ENCODE peak calls at places on chromosome 20, in nine cellular contexts. One of them, this sample, is unnamed.

GRCh38 chr20:401682-402495 is 6.2 kb upstream of the RBCK1 start:
- DNase-seq in GM23338: no peak
- DNase-seq in Peyer's patch: no peak
- DNase-seq in CD8-positive, alpha-beta T cell: no peak
- DNase-seq in ovary: no peak
- DNase-seq in choroid plexus epithelial cell: peak
- DNase-seq in mesothelial cell of epicardium: no peak
- DNase-seq in GM23248: peak
- DNase-seq in mesendoderm: peak
- DNase-seq in this sample: peak

GRCh38 chr20:17835941-17836861 is 132.4 kb downstream of the SNX5 start:
- DNase-seq in Peyer's patch: no peak
- DNase-seq in choroid plexus epithelial cell: peak
- DNase-seq in GM23248: peak
- DNase-seq in ovary: peak
- DNase-seq in mesendoderm: peak
- DNase-seq in GM23338: no peak
- DNase-seq in CD8-positive, alpha-beta T cell: no peak
- DNase-seq in mesothelial cell of epicardium: no peak
- DNase-seq in this sample: no peak

GRCh38 chr20:48238326-48238725 is 453.0 kb upstream of the SULF2 start:
- DNase-seq in mesothelial cell of epicardium: no peak
- DNase-seq in ovary: no peak
- DNase-seq in Peyer's patch: no peak
- DNase-seq in CD8-positive, alpha-beta T cell: no peak
- DNase-seq in GM23248: peak
- DNase-seq in GM23338: no peak
- DNase-seq in mesendoderm: peak
- DNase-seq in choroid plexus epithelial cell: peak
- DNase-seq in this sample: no peak

GRCh38 chr20:57831326-57831991 is 121.6 kb upstream of the PMEPA1 start:
- DNase-seq in mesothelial cell of epicardium: no peak
- DNase-seq in GM23248: no peak
- DNase-seq in ovary: no peak
- DNase-seq in mesendoderm: no peak
- DNase-seq in GM23338: no peak
- DNase-seq in Peyer's patch: no peak
- DNase-seq in CD8-positive, alpha-beta T cell: no peak
- DNase-seq in choroid plexus epithelial cell: no peak
- DNase-seq in this sample: no peak

GRCh38 chr20:46199198-46199597 is 81.1 kb downstream of the CD40 start:
- DNase-seq in CD8-positive, alpha-beta T cell: no peak
- DNase-seq in GM23338: peak
- DNase-seq in ovary: no peak
- DNase-seq in mesendoderm: peak
- DNase-seq in choroid plexus epithelial cell: no peak
- DNase-seq in Peyer's patch: no peak
- DNase-seq in mesothelial cell of epicardium: no peak
- DNase-seq in GM23248: no peak
- DNase-seq in this sample: peak

GRCh38 chr20:24612799-24613775 is 143.7 kb downstream of the SYNDIG1 start:
- DNase-seq in choroid plexus epithelial cell: peak
- DNase-seq in mesothelial cell of epicardium: no peak
- DNase-seq in CD8-positive, alpha-beta T cell: no peak
- DNase-seq in ovary: no peak
- DNase-seq in mesendoderm: no peak
- DNase-seq in GM23338: no peak
- DNase-seq in Peyer's patch: no peak
- DNase-seq in GM23248: no peak
- DNase-seq in this sample: no peak

GRCh38 chr20:24770628-24771556 is 178.2 kb upstream of the CST7 start:
- DNase-seq in choroid plexus epithelial cell: no peak
- DNase-seq in CD8-positive, alpha-beta T cell: no peak
- DNase-seq in GM23248: no peak
- DNase-seq in ovary: no peak
- DNase-seq in GM23338: no peak
- DNase-seq in Peyer's patch: no peak
- DNase-seq in mesendoderm: no peak
- DNase-seq in mesothelial cell of epicardium: no peak
- DNase-seq in this sample: no peak

GRCh38 chr20:2135018-2135417 is 33.4 kb downstream of the STK35 start:
- DNase-seq in Peyer's patch: no peak
- DNase-seq in choroid plexus epithelial cell: no peak
- DNase-seq in mesendoderm: no peak
- DNase-seq in ovary: no peak
- DNase-seq in GM23338: no peak
- DNase-seq in GM23248: peak
- DNase-seq in CD8-positive, alpha-beta T cell: no peak
- DNase-seq in mesothelial cell of epicardium: no peak
- DNase-seq in this sample: no peak

GRCh38 chr20:54324652-54325285 is 116.9 kb downstream of the PFDN4 start:
- DNase-seq in GM23338: no peak
- DNase-seq in CD8-positive, alpha-beta T cell: no peak
- DNase-seq in choroid plexus epithelial cell: no peak
- DNase-seq in mesendoderm: no peak
- DNase-seq in GM23248: no peak
- DNase-seq in ovary: no peak
- DNase-seq in Peyer's patch: no peak
- DNase-seq in mesothelial cell of epicardium: no peak
- DNase-seq in this sample: no peak

GRCh38 chr20:48999890-49000870 is 45.9 kb upstream of the CSE1L start:
- DNase-seq in GM23248: peak
- DNase-seq in mesendoderm: no peak
- DNase-seq in GM23338: no peak
- DNase-seq in choroid plexus epithelial cell: no peak
- DNase-seq in CD8-positive, alpha-beta T cell: no peak
- DNase-seq in mesothelial cell of epicardium: no peak
- DNase-seq in ovary: no peak
- DNase-seq in Peyer's patch: no peak
- DNase-seq in this sample: no peak

GRCh38 chr20:12207875-12208274 is 290.2 kb downstream of the BTBD3 start:
- DNase-seq in choroid plexus epithelial cell: peak
- DNase-seq in GM23248: peak
- DNase-seq in mesothelial cell of epicardium: no peak
- DNase-seq in ovary: no peak
- DNase-seq in mesendoderm: peak
- DNase-seq in CD8-positive, alpha-beta T cell: no peak
- DNase-seq in GM23338: peak
- DNase-seq in Peyer's patch: no peak
- DNase-seq in this sample: peak

This sample was measured in DMS53.